ENCODE peak calls at places on chromosomes 11 and 22, in seven cellular contexts. Y is upper lobe of left lung, P is tibial nerve, V is suprapubic skin, U is transverse colon, X is ovary, C is GM12878. Z is an unnamed sample. For H3K36me3, the result is how much of the 10 kb centered on the place peaks cover.

GRCh38 chr11:33713162-33713913 is 12.7 kb upstream of the C11orf91 start:
- DNase-seq in Y (no peak), P (no peak), C (no peak), X (no peak), U (no peak), V (no peak), Z (no peak)

GRCh38 chr11:131640320-131640719 is 269.9 kb downstream of the NTM start:
- DNase-seq in U (no peak), C (no peak), P (no peak), Y (no peak), V (no peak), X (no peak), Z (no peak)

GRCh38 chr11:1008001-1008400 is 28.5 kb downstream of the MUC6 start:
- DNase-seq in V (no peak), U (no peak), C (no peak), X (no peak), P (no peak), Y (peak), Z (no peak)

GRCh38 chr11:2477254-2477653 is 32.4 kb downstream of the KCNQ1 start:
- DNase-seq in U (no peak), P (no peak), V (no peak), C (no peak), Y (no peak), X (no peak), Z (peak)

GRCh38 chr11:112087212-112087611 is 539 bp downstream of the SDHD start:
- DNase-seq in X (no peak), P (no peak), Y (no peak), C (no peak), V (no peak), U (no peak), Z (no peak)

GRCh38 chr11:21909145-21909544 is 283.7 kb upstream of the ANO5 start:
- DNase-seq in X (no peak), U (no peak), P (no peak), C (no peak), V (no peak), Y (no peak), Z (no peak)

GRCh38 chr22:50571264-50572175 is 6.7 kb downstream of the CPT1B start:
- DNase-seq in C (no peak), X (no peak), U (no peak), P (no peak), Y (no peak), V (peak), Z (no peak)

GRCh38 chr11:66969584-66970205 is 5.4 kb upstream of the C11orf86 start:
- DNase-seq in P (no peak), U (no peak), Y (no peak), V (no peak), X (no peak), C (no peak), Z (no peak)

GRCh38 chr11:120662071-120662611 is 150.6 kb downstream of the GRIK4 start:
- DNase-seq in C (no peak), P (no peak), V (no peak), X (no peak), Y (no peak), U (no peak), Z (no peak)

GRCh38 chr11:76669901-76670474 is 559 bp downstream of the LRRC32 start:
- DNase-seq in V (peak), P (no peak), X (peak), U (no peak), C (no peak), Y (no peak), Z (no peak)

GRCh38 chr11:59206635-59207034 is 6.1 kb downstream of the MPEG1 start:
- DNase-seq in U (peak), X (no peak), C (no peak), V (no peak), Y (no peak), P (peak), Z (no peak)

GRCh38 chr11:78949976-78950690 is 375.5 kb upstream of the NARS2 start:
- DNase-seq in C (no peak), V (no peak), P (no peak), Y (no peak), X (no peak), U (no peak), Z (no peak)

DNA sequence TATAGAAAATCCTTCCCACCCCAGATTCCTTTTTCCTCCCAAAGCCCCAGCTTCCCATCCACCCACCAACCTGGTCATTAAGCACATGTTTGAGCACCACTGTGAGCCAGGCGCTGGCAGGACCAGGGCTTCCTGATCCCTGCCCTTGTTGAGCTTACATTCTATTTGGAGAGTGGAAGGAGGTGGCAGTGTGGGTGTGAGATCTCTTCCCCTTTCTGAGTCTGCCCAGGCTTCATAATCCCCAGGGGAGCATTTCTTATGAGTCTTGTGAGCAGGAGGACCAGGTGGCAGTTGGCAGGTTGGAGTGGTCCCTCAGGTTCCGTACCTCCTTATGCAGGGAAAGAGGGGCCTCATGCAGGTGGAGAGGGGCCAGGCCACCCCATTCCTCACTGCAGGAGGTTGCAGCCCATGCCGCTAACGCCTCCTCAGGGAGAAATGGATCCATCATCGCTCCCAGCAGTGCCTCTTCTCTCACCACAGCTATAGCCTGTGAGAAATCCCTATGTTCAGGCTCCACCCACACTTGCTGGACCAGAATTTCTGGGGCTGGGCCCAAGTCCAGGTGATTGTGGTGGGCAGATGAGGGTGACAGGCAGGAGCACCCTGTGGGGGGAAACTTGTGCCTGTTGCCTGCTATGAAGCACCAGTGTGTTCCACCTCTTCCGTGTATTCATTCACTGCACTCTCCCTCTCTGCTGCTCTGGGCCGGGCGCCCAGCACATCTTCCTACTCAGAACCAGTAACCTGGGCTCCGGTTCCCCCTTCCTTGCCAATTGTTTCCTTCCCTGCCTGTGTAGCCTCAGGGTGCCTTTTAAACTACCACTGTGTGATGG is 23.5 kb downstream of the UBE2L3 start:
- DNase-seq in C (no peak), V (no peak), P (no peak), U (no peak), X (no peak), Y (no peak), Z (no peak)
- H3K36me3 ChIP-seq in C (under half), V (under half), P (under half), U (under half), X (under half), Y (under half), Z (under half)

DNA sequence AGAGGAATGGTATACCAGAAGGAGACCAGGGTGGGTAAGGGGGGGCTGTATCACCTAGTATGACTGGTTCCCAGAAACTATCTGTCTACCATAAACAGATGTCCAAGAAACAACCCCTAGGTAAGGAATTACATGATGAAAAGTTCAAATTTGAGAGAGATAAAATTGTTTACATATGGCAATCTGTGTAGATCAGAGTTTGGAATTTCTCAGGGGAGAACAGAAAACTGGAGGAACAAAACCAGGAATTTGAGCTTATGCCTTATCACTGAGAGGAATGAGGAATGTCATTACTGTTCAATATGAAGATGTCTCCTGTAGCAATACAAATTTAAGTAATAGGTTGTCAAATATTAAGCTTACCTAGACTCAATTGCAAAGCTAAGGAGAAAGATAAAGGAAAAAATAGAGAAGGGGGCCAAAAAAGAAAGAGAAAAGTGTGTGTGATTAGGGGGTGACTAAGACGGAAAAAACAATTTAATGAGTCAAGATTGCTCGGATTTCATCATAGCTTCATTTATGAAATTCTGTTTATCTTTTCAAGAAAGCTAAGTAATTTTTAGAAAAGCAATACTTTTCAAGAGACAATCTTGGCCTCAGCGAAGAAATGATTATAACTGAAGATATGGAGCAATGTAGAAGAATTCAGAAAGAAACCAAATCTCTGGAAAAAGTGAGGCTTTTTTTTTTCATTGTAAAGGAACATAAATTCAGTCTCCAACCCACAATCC is 117.8 kb downstream of the APOL5 start:
- DNase-seq in U (no peak), C (no peak), P (no peak), Y (no peak), X (no peak), V (no peak), Z (no peak)
- H3K4me3 ChIP-seq in U (no peak), C (no peak), P (peak), Y (peak), X (peak), V (peak), Z (peak)

GRCh38 chr22:40020956-40021355 is 26.2 kb downstream of the FAM83F start:
- DNase-seq in P (no peak), X (no peak), V (no peak), U (no peak), C (no peak), Y (no peak), Z (no peak)

GRCh38 chr22:40018051-40018450 is 23.3 kb downstream of the FAM83F start:
- DNase-seq in Y (no peak), X (no peak), P (no peak), C (no peak), V (no peak), U (no peak), Z (no peak)

GRCh38 chr22:40021401-40022000 is 26.7 kb downstream of the FAM83F start:
- DNase-seq in C (no peak), X (no peak), V (no peak), P (no peak), Y (peak), U (no peak), Z (no peak)

GRCh38 chr22:40019100-40019499 is 24.3 kb downstream of the FAM83F start:
- DNase-seq in C (no peak), P (no peak), X (no peak), Y (no peak), V (no peak), U (no peak), Z (no peak)

DNA sequence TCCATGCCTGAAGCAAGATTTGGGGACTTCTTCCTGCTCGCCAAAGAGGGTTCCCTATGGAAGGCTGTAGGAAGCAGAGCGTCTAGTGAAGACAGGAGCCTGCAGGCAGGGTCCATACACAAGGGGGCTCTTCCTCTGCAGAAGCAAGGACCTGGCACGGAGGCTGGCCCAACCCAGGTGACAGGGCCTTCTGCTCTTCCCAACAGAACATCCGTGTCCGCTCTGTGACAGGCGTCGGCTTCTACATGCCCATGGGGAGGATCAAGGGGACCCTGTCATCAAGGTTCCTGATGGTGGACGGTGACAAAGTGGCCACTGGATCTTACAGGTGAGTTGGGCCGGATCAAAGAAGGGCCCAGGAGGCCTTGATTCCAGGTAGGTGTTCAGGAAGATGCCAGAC is 24.9 kb downstream of the FAM83F start:
- DNase-seq in V (no peak), Y (no peak), X (no peak), C (no peak), P (no peak), U (no peak), Z (no peak)
- TF ChIP-seq EP300 in V (no peak), Y (no peak), X (no peak), C (no peak), P (no peak), U (no peak), Z (no peak)

GRCh38 chr22:42805016-42805997 is 51.8 kb downstream of the ARFGAP3 start:
- DNase-seq in V (no peak), C (no peak), P (no peak), U (no peak), X (no peak), Y (peak), Z (no peak)
- H3K36me3 ChIP-seq in V (half or more), C (under half), P (under half), U (under half), X (under half), Y (under half), Z (half or more)

DNA sequence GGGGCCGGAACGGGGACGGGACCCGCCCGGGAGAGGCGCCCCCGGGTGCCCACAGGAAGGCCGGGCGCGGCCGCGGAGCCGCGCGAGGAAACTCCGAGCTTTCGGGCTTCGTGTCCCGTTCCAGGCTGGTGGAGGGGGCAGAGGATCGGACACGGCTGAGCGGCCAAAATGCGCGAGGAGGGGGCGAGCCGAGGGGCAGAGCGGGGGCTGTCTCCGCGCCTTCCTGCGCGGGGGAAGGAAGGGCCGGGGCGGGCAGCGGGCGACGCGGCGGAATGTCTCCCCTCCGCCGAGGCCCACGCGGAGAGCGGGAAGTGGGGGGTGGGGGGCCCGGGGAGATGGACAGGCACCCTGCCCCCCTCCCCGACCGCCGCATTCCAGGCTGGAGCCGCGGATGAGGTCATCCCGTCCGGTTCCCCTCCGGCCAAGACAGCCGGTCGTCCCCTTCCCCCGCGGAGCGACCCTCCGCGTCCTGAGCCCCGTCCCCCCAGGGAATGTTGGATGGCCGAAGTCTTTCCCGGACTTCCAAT is 465 bp downstream of the CDC42EP1 start:
- DNase-seq in P (no peak), Y (peak), V (peak), C (no peak), U (peak), X (peak), Z (no peak)
- H3K4me3 ChIP-seq in P (peak), Y (peak), V (peak), C (no peak), U (peak), X (peak), Z (peak)

GRCh38 chr22:45518580-45518991 is 15.9 kb downstream of the FBLN1 start:
- DNase-seq in X (no peak), P (no peak), Y (no peak), V (no peak), U (no peak), C (no peak), Z (no peak)
- TF ChIP-seq EP300 in X (no peak), P (no peak), Y (no peak), V (no peak), U (no peak), C (no peak), Z (no peak)

GRCh38 chr11:62566247-62566646 is 7.4 kb downstream of the EEF1G start:
- DNase-seq in Y (peak), X (peak), C (no peak), V (no peak), P (no peak), U (no peak), Z (no peak)
- H3K36me3 ChIP-seq in Y (half or more), X (under half), C (under half), V (half or more), P (under half), U (under half), Z (half or more)

GRCh38 chr22:29105468-29105867 is 32.6 kb downstream of the KREMEN1 start:
- DNase-seq in X (no peak), C (no peak), P (no peak), U (no peak), V (no peak), Y (no peak), Z (no peak)

GRCh38 chr22:29096736-29097669 is 24.2 kb downstream of the KREMEN1 start:
- DNase-seq in C (no peak), P (no peak), U (no peak), V (no peak), Y (no peak), X (no peak), Z (no peak)

GRCh38 chr22:29098296-29098695 is 25.5 kb downstream of the KREMEN1 start:
- DNase-seq in U (no peak), V (no peak), C (no peak), Y (no peak), P (no peak), X (no peak), Z (no peak)

GRCh38 chr22:29106839-29107238 is 34.0 kb downstream of the KREMEN1 start:
- DNase-seq in C (no peak), V (no peak), U (no peak), Y (no peak), X (no peak), P (no peak), Z (no peak)

DNA sequence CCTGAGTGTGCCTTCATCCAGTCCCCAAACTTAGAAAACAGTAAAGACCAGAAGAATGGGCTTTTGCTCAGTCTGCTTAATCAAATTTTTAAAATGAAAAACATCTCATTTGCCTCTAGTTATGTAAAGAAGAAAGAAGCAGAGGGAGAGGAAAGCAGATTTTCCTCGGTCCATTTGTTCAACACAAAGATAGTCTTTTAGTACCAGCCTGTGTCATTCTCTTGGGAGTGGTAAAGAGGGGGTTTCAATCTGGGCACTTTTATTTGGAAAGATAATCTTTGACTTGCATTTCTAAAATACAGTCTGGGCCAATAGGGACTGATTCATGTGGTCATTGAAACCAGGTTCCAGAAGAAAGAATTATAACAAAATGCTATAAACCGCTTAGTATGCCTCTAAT is 29.5 kb downstream of the KREMEN1 start:
- DNase-seq in C (no peak), U (no peak), P (no peak), V (no peak), X (no peak), Y (no peak), Z (no peak)
- H3K4me3 ChIP-seq in C (no peak), U (no peak), P (no peak), V (no peak), X (no peak), Y (no peak), Z (no peak)